ENCODE peak calls at places on chromosomes 1 and 21, in four cellular contexts. V is dorsolateral prefrontal cortex; K is CD4-positive, alpha-beta T cell; P is CD8-positive, alpha-beta T cell. Y is an unnamed sample.
A peak's percentile ranks its signal among the peaks of the same experiment; 100 is the strongest.

GRCh38 chr1:143497374-143497747 is 474.4 kb downstream of the FAM72C start:
- DNase-seq in K (no peak), V (no peak), P (no peak), Y (peak; percentile 25)

GRCh38 chr1:77888071-77888428 is 374 bp upstream of the NEXN start:
- DNase-seq in V (peak; percentile 10), K (no peak), P (no peak), Y (peak; percentile 48)

GRCh38 chr1:86137458-86137857 is 19.1 kb downstream of the COL24A1 start:
- DNase-seq in K (no peak), P (no peak), V (no peak), Y (no peak)

GRCh38 chr1:77200806-77201205 is 18.4 kb downstream of the PIGK start:
- DNase-seq in K (no peak), P (no peak), V (no peak), Y (no peak)

GRCh38 chr1:8392522-8392921 is 74.6 kb downstream of the SLC45A1 start:
- DNase-seq in P (no peak), K (no peak), V (no peak), Y (no peak)

GRCh38 chr21:45979141-45979631 is 2.4 kb upstream of the COL6A1 start:
- DNase-seq in K (no peak), V (no peak), P (no peak), Y (peak; percentile 49)

GRCh38 chr21:41564871-41565281 is 56.9 kb upstream of the TMPRSS2 start:
- DNase-seq in K (no peak), V (no peak), P (no peak), Y (peak; percentile 73)

GRCh38 chr1:205227584-205228006 is at the start of gene TMCC2:
- DNase-seq in K (peak; percentile 73), V (peak; percentile 94), P (peak; percentile 59), Y (peak; percentile 92)

GRCh38 chr1:205505791-205506190 is 1.3 kb downstream of the CDK18 start:
- DNase-seq in V (peak; percentile 46), P (no peak), K (no peak), Y (no peak)

GRCh38 chr1:87117761-87118160 is 203.3 kb downstream of the HS2ST1 start:
- DNase-seq in K (no peak), P (no peak), V (no peak), Y (no peak)

GRCh38 chr1:21263653-21264225 is 26.5 kb downstream of the ECE1 start:
- DNase-seq in P (no peak), K (no peak), V (no peak), Y (no peak)

GRCh38 chr1:98406346-98407088 is 255.0 kb upstream of the SNX7 start:
- DNase-seq in P (no peak), V (no peak), K (no peak), Y (no peak)

GRCh38 chr1:192950926-192951325 is 108.2 kb downstream of the UCHL5 start:
- DNase-seq in V (no peak), P (no peak), K (no peak), Y (no peak)
- TF ChIP-seq CTCF in V (no peak), P (no peak), K (no peak), Y (no peak)

GRCh38 chr1:25907473-25908058 is 1.3 kb upstream of the STMN1 start:
- DNase-seq in V (no peak), K (no peak), P (no peak), Y (no peak)

GRCh38 chr1:25906644-25907300 is 553 bp upstream of the STMN1 start:
- DNase-seq in V (no peak), P (no peak), K (no peak), Y (no peak)

GRCh38 chr1:25903986-25904385 is 2.2 kb downstream of the STMN1 start:
- DNase-seq in P (no peak), K (no peak), V (no peak), Y (no peak)

GRCh38 chr1:25905680-25906643 is at the start of gene STMN1:
- DNase-seq in V (peak; percentile 96), P (peak; percentile 77), K (peak; percentile 85), Y (peak; percentile 91)

DNA sequence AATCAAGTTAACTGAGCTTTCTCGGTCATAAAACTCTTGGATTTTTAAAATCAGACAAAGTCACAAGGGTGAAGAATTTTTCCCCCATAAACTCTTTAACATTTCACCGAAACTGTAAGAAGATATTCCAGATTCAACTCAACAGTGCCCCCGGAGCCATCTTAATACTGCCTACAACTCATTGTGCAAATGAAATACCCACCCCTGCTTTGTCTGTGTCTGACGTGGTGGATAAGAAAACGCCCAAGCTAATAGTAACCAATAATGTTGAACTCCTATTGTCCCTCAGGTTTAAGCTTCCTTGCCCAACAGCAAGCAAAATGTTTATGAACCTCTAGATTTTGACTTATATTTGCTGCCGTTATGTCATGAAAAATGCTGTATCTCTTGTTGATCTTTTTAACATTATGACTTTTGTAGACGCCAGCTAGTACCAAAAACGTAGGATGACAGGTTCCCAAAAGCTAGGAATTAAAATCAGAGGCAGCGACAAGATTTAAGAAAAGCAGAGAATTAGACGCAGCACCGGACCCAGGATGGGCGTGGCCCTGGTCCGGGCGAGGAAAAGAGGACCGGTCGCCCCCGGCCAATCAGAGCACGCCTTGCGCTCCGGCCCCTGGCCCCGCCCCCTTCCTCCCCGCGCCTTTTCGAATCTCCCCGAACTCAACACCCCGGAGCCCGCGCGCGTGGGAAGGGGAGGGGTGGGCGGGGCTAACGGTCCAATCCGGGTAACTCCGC is 1.1 kb downstream of the STMN1 start:
- DNase-seq in P (peak; percentile 78), V (peak; percentile 97), K (peak; percentile 94), Y (peak; percentile 95)
- TF ChIP-seq CTCF in P (peak; percentile 11), V (no peak), K (peak; percentile 18), Y (no peak)

GRCh38 chr21:25360593-25360992 is 246.7 kb downstream of the MRPL39 start:
- DNase-seq in P (no peak), K (no peak), V (no peak), Y (no peak)
- TF ChIP-seq CTCF in P (no peak), K (no peak), V (no peak), Y (no peak)

GRCh38 chr21:25283720-25284119 is 323.6 kb downstream of the MRPL39 start:
- DNase-seq in P (no peak), V (no peak), K (no peak), Y (no peak)
- TF ChIP-seq CTCF in P (no peak), V (no peak), K (no peak), Y (no peak)

GRCh38 chr1:29343908-29344307 is 107.6 kb downstream of the PTPRU start:
- DNase-seq in K (no peak), V (no peak), P (no peak), Y (no peak)
- TF ChIP-seq CTCF in K (no peak), V (no peak), P (no peak), Y (no peak)

GRCh38 chr1:203038217-203038741 is 12.0 kb downstream of the PPFIA4 start:
- DNase-seq in P (no peak), V (peak; percentile 86), K (no peak), Y (no peak)
- TF ChIP-seq CTCF in P (no peak), V (peak; percentile 27), K (no peak), Y (no peak)

Y was measured in Peyer's patch.